ENCODE peak calls at places on chromosomes 11 and 22, in four cellular contexts. K is BJ, X is astrocyte of the cerebellum, Q is pancreas. U is an unnamed sample.

GRCh38 chr11:61157743-61158142 is 3.5 kb downstream of the VPS37C start:
- DNase-seq in K (no peak), X (no peak), Q (no peak), U (no peak)

GRCh38 chr11:72069787-72070251 is 10.5 kb downstream of the NUMA1 start:
- DNase-seq in K (peak), X (peak), Q (peak), U (no peak)

GRCh38 chr11:122663764-122664163 is 8.2 kb downstream of the UBASH3B start:
- DNase-seq in K (no peak), X (no peak), Q (no peak), U (no peak)

GRCh38 chr11:91922846-91923245 is 301.8 kb upstream of the FAT3 start:
- DNase-seq in K (no peak), X (no peak), Q (no peak), U (no peak)

GRCh38 chr11:28756977-28757376 is 648.8 kb downstream of the METTL15 start:
- DNase-seq in K (peak), X (peak), Q (no peak), U (peak)

GRCh38 chr11:2100361-2101170 is 38.6 kb downstream of the IGF2 start:
- DNase-seq in K (no peak), X (no peak), Q (peak), U (no peak)

GRCh38 chr22:20996031-20996410 is 5.9 kb downstream of the THAP7 start:
- DNase-seq in K (no peak), X (no peak), Q (no peak), U (no peak)

GRCh38 chr11:92870241-92870826 is 99.1 kb upstream of the MTNR1B start:
- DNase-seq in K (no peak), X (no peak), Q (no peak), U (no peak)

GRCh38 chr11:95279921-95280861 is 49.2 kb upstream of the SESN3 start:
- DNase-seq in K (no peak), X (peak), Q (no peak), U (no peak)

GRCh38 chr11:44387825-44388224 is 77.9 kb upstream of the ALX4 start:
- DNase-seq in K (no peak), X (no peak), Q (no peak), U (no peak)

GRCh38 chr11:60609632-60610031 is 89.8 kb upstream of the MS4A8 start:
- DNase-seq in K (no peak), X (no peak), Q (no peak), U (no peak)

GRCh38 chr11:11660351-11660750 is 38.5 kb upstream of the GALNT18 start:
- DNase-seq in K (no peak), X (no peak), Q (no peak), U (no peak)

GRCh38 chr22:35425971-35426800 is 26.2 kb downstream of the MCM5 start:
- DNase-seq in K (no peak), X (peak), Q (no peak), U (no peak)

GRCh38 chr11:102452461-102453285 is at the start of gene TMEM123:
- DNase-seq in K (no peak), X (no peak), Q (peak), U (no peak)

GRCh38 chr22:24688294-24688693 is 85.3 kb downstream of the GGT1 start:
- DNase-seq in K (no peak), X (no peak), Q (no peak), U (no peak)

GRCh38 chr22:40383905-40384304 is 13.5 kb downstream of the SGSM3 start:
- DNase-seq in K (no peak), X (no peak), Q (no peak), U (peak)

GRCh38 chr11:13009921-13010736 is 1.0 kb downstream of the RASSF10 start:
- DNase-seq in K (no peak), X (no peak), Q (no peak), U (no peak)

GRCh38 chr11:8386134-8386864 is 122.6 kb upstream of the LMO1 start:
- DNase-seq in K (no peak), X (no peak), Q (no peak), U (no peak)

DNA sequence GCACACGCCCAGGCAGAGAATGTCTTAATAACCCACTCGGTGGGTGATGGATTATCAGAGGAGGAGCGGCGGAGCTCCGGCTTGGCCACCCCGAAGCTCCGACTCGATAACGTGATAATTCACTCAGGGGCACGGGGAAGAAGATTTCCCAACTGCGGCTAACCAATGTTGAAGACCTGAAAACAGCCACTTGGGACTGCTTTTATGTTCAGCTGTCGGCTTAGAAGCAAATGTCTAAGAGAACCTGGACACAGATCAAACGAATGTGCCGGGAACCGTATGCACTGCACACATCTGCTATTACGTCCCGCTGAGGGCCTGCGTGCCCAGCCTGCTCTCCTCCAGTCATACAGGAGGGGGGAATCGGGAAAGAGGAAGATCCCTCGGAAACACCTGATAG is 206.8 kb upstream of the CADM1 start:
- DNase-seq in K (no peak), X (peak), Q (no peak), U (no peak)
- H3K4me3 ChIP-seq in K (no peak), X (no peak), Q (no peak), U (no peak)

DNA sequence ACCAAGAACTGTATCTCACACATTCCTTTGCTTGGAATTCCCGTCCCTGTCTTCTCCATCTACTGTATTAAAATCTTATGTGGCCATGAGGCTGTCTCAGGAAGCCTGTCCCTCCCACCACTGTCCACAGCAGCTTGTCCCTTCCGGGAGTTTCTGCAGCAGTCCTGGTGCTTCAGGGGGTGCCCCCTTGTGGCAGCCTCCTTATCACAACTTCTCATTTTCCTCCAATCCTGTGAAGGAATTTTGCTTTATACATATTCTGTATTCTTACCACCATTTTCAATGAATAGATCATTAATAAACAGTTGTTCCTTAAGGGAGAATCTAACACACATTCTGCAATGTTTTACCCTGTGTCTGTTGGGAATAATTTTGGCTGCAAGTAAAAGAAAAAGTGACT is 220.4 kb upstream of the RAG2 start:
- DNase-seq in K (no peak), X (no peak), Q (no peak), U (no peak)
- TF ChIP-seq CTCF in K (peak), X (no peak), Q (no peak), U (peak)

DNA sequence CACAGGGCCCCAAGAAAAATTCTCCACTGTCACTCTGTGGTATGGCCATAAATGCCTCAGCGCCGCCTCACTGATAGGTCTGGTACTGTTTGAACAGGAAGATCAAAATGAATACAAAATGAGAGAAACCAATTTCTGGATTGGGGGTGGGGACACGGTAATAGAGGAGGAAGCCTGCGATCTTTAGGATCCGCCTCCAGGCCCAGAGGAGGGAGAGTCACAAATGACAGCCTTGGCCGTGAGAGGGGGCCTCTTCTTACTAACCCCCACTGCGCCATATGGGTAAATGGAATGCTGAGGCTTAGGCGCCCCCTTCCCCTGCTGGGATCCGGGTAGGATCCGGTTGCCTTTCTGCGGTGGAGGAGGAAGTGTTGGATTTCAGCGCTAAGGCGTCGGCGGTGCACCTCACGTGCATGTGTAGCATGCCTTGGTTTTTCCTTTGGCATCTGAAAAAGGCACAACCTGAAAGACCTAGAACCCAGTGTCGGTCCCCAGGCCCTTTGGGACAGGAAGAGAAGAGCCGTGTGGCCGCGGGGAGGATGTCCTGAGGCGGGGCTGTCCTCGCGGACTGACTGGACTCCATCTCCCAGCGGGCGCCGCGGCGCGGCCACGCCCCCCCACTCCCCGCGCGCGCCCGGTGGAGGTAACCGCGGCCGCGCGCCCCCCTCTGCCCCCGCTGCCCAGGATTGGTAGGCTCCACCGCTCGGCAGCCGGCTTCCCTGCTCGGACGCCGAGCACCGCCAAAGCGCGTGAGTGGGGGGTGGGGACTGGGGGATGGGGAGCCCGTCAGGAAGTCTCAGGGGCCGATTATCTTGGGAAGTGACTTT is 718 bp upstream of the MADD start:
- DNase-seq in K (peak), X (no peak), Q (peak), U (peak)
- H3K4me3 ChIP-seq in K (peak), X (peak), Q (peak), U (peak)

DNA sequence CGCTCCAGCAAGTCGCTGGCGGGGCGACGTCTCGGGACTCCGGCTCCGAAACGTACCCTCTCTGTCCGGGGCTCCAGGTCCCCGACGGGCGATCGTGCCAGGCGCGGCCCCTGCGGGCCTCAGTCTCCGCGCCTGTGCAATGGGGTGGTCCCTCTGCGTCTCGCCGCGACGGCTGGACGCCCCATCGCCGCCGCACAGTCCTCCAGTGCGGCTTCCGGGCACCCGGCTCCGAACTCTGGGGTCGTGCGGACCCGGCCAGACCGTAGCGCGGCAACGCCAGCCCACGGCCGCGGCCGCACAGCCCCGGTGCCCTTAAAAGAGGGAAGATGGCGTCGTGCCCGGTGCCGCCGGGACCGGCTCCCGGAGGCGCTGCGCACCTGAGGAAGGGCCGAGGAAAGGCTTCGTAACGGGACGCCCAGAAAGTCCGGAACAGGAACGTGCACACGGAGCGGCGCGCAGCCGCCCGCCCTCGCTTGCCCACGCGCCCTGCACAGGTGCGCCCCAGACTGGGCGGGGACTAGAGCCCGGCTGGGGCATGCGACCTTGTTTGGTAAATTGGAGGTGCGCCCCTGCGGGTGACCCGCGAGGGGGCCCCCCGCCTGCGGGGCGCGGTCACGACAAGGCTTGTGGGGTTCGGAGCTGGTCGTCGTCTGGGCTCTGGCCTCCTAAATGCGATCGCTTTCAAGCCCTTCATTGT is 525 bp downstream of the BIK start:
- DNase-seq in K (no peak), X (no peak), Q (peak), U (no peak)
- TF ChIP-seq CTCF in K (no peak), X (no peak), Q (no peak), U (no peak)

GRCh38 chr11:86198156-86198555 is 46.4 kb upstream of the EED start:
- DNase-seq in K (no peak), X (no peak), Q (no peak), U (no peak)

GRCh38 chr11:86204356-86204755 is 40.2 kb upstream of the EED start:
- DNase-seq in K (no peak), X (no peak), Q (no peak), U (no peak)

GRCh38 chr11:86201371-86201770 is 43.2 kb upstream of the EED start:
- DNase-seq in K (no peak), X (no peak), Q (no peak), U (no peak)

GRCh38 chr11:86205415-86206268 is 38.9 kb upstream of the EED start:
- DNase-seq in K (no peak), X (no peak), Q (no peak), U (no peak)

DNA sequence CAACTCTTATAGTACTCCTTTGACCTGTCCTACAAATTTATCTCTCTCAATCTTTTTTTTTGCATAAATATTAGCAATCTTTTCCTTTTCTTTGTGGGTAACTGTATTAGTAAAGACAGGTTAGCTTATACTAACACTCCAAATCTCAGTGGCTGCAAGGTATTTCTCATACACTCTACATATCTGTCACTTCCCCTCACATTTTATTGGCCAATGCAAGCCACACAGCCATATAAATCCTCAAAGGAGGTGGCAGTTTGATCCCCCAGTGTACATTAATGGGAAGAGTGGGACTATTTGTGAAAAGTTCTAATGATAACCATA is 42.6 kb upstream of the EED start:
- DNase-seq in K (no peak), X (no peak), Q (no peak), U (no peak)
- H3K4me3 ChIP-seq in K (no peak), X (no peak), Q (no peak), U (no peak)

DNA sequence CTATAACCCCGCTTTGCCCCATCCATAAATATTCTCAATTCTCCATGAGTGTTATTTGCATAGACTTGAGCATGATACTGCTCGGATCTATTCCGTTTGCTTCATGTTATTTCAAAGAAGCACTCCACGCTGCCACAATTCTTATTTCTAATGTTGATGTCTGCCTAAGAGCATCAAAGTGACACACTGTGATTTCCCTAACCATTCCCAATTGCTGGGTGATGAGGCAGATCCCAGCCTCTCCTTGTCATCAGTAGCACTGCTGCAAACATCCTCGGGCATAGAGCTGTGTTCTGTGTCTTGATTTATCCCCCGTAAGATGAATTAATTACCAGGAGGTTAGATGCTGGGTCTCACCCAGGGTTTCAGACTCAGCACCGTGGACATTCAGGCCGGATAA is 178.3 kb upstream of the SEZ6L start:
- DNase-seq in K (no peak), X (no peak), Q (no peak), U (no peak)
- TF ChIP-seq CTCF in K (no peak), X (no peak), Q (no peak), U (no peak)